ENCODE peak calls at places on chromosomes 11 and 22, in seven cellular contexts. One of them, this sample, is unnamed.

GRCh38 chr11:11382858-11383532 is 29.9 kb upstream of the CSNK2A3 start:
- DNase-seq in SJSA1: no peak
- DNase-seq in stimulated activated CD8-positive, alpha-beta memory T cell treated with anti-CD3 and anti-CD28 coated beads, Interleukin-2, amount 100 ng/mL, for 48 hours: no peak
- DNase-seq in NT2/D1: no peak
- DNase-seq in NCI-H1694: no peak
- DNase-seq in stimulated activated CD4-positive, alpha-beta T cell treated with anti-CD3 and anti-CD28 coated beads, Interleukin-4, amount 100 ng/mL, for 24 hours: no peak
- DNase-seq in BJ: no peak
- DNase-seq in this sample: no peak

GRCh38 chr22:28279888-28280287 is 360.8 kb upstream of the PITPNB start:
- DNase-seq in NT2/D1: no peak
- DNase-seq in SJSA1: no peak
- DNase-seq in stimulated activated CD8-positive, alpha-beta memory T cell treated with anti-CD3 and anti-CD28 coated beads, Interleukin-2, amount 100 ng/mL, for 48 hours: no peak
- DNase-seq in NCI-H1694: no peak
- DNase-seq in BJ: peak
- DNase-seq in stimulated activated CD4-positive, alpha-beta T cell treated with anti-CD3 and anti-CD28 coated beads, Interleukin-4, amount 100 ng/mL, for 24 hours: no peak
- DNase-seq in this sample: no peak

GRCh38 chr11:13635290-13635689 is 33.2 kb upstream of the FAR1 start:
- DNase-seq in SJSA1: no peak
- DNase-seq in NCI-H1694: no peak
- DNase-seq in BJ: no peak
- DNase-seq in NT2/D1: no peak
- DNase-seq in stimulated activated CD4-positive, alpha-beta T cell treated with anti-CD3 and anti-CD28 coated beads, Interleukin-4, amount 100 ng/mL, for 24 hours: no peak
- DNase-seq in stimulated activated CD8-positive, alpha-beta memory T cell treated with anti-CD3 and anti-CD28 coated beads, Interleukin-2, amount 100 ng/mL, for 48 hours: no peak
- DNase-seq in this sample: no peak

GRCh38 chr11:102279641-102280170 is 37.6 kb upstream of the BIRC3 start:
- DNase-seq in stimulated activated CD8-positive, alpha-beta memory T cell treated with anti-CD3 and anti-CD28 coated beads, Interleukin-2, amount 100 ng/mL, for 48 hours: no peak
- DNase-seq in SJSA1: no peak
- DNase-seq in stimulated activated CD4-positive, alpha-beta T cell treated with anti-CD3 and anti-CD28 coated beads, Interleukin-4, amount 100 ng/mL, for 24 hours: no peak
- DNase-seq in BJ: no peak
- DNase-seq in NT2/D1: no peak
- DNase-seq in NCI-H1694: no peak
- DNase-seq in this sample: no peak

GRCh38 chr22:43471186-43471585 is 59.4 kb downstream of the MPPED1 start:
- DNase-seq in stimulated activated CD4-positive, alpha-beta T cell treated with anti-CD3 and anti-CD28 coated beads, Interleukin-4, amount 100 ng/mL, for 24 hours: no peak
- DNase-seq in NCI-H1694: no peak
- DNase-seq in stimulated activated CD8-positive, alpha-beta memory T cell treated with anti-CD3 and anti-CD28 coated beads, Interleukin-2, amount 100 ng/mL, for 48 hours: no peak
- DNase-seq in SJSA1: no peak
- DNase-seq in BJ: no peak
- DNase-seq in NT2/D1: no peak
- DNase-seq in this sample: no peak

GRCh38 chr11:102177974-102178631 is 67.9 kb downstream of the YAP1 start:
- DNase-seq in SJSA1: no peak
- DNase-seq in stimulated activated CD4-positive, alpha-beta T cell treated with anti-CD3 and anti-CD28 coated beads, Interleukin-4, amount 100 ng/mL, for 24 hours: no peak
- DNase-seq in NT2/D1: no peak
- DNase-seq in NCI-H1694: no peak
- DNase-seq in BJ: peak
- DNase-seq in stimulated activated CD8-positive, alpha-beta memory T cell treated with anti-CD3 and anti-CD28 coated beads, Interleukin-2, amount 100 ng/mL, for 48 hours: no peak
- DNase-seq in this sample: no peak

GRCh38 chr11:112734207-112734606 is 227.0 kb upstream of the NCAM1 start:
- DNase-seq in stimulated activated CD4-positive, alpha-beta T cell treated with anti-CD3 and anti-CD28 coated beads, Interleukin-4, amount 100 ng/mL, for 24 hours: no peak
- DNase-seq in BJ: no peak
- DNase-seq in NT2/D1: peak
- DNase-seq in stimulated activated CD8-positive, alpha-beta memory T cell treated with anti-CD3 and anti-CD28 coated beads, Interleukin-2, amount 100 ng/mL, for 48 hours: no peak
- DNase-seq in NCI-H1694: no peak
- DNase-seq in SJSA1: peak
- DNase-seq in this sample: no peak

GRCh38 chr22:23060612-23061400 is 9.5 kb upstream of the GNAZ start:
- DNase-seq in stimulated activated CD4-positive, alpha-beta T cell treated with anti-CD3 and anti-CD28 coated beads, Interleukin-4, amount 100 ng/mL, for 24 hours: no peak
- DNase-seq in NCI-H1694: no peak
- DNase-seq in BJ: no peak
- DNase-seq in NT2/D1: no peak
- DNase-seq in stimulated activated CD8-positive, alpha-beta memory T cell treated with anti-CD3 and anti-CD28 coated beads, Interleukin-2, amount 100 ng/mL, for 48 hours: no peak
- DNase-seq in SJSA1: no peak
- DNase-seq in this sample: peak

GRCh38 chr11:106389096-106389495 is 311.6 kb downstream of the AASDHPPT start:
- DNase-seq in NCI-H1694: no peak
- DNase-seq in SJSA1: no peak
- DNase-seq in stimulated activated CD4-positive, alpha-beta T cell treated with anti-CD3 and anti-CD28 coated beads, Interleukin-4, amount 100 ng/mL, for 24 hours: no peak
- DNase-seq in NT2/D1: no peak
- DNase-seq in stimulated activated CD8-positive, alpha-beta memory T cell treated with anti-CD3 and anti-CD28 coated beads, Interleukin-2, amount 100 ng/mL, for 48 hours: no peak
- DNase-seq in BJ: peak
- DNase-seq in this sample: no peak

GRCh38 chr11:92852946-92853345 is 116.5 kb upstream of the MTNR1B start:
- DNase-seq in SJSA1: no peak
- DNase-seq in BJ: no peak
- DNase-seq in stimulated activated CD8-positive, alpha-beta memory T cell treated with anti-CD3 and anti-CD28 coated beads, Interleukin-2, amount 100 ng/mL, for 48 hours: no peak
- DNase-seq in NCI-H1694: no peak
- DNase-seq in NT2/D1: no peak
- DNase-seq in stimulated activated CD4-positive, alpha-beta T cell treated with anti-CD3 and anti-CD28 coated beads, Interleukin-4, amount 100 ng/mL, for 24 hours: no peak
- DNase-seq in this sample: no peak

GRCh38 chr22:27100789-27101188 is 443.4 kb downstream of the MIAT start:
- DNase-seq in SJSA1: peak
- DNase-seq in NCI-H1694: peak
- DNase-seq in BJ: no peak
- DNase-seq in stimulated activated CD4-positive, alpha-beta T cell treated with anti-CD3 and anti-CD28 coated beads, Interleukin-4, amount 100 ng/mL, for 24 hours: no peak
- DNase-seq in NT2/D1: peak
- DNase-seq in stimulated activated CD8-positive, alpha-beta memory T cell treated with anti-CD3 and anti-CD28 coated beads, Interleukin-2, amount 100 ng/mL, for 48 hours: no peak
- DNase-seq in this sample: no peak

GRCh38 chr11:60844045-60844869 is 2.3 kb downstream of the CCDC86 start:
- DNase-seq in stimulated activated CD4-positive, alpha-beta T cell treated with anti-CD3 and anti-CD28 coated beads, Interleukin-4, amount 100 ng/mL, for 24 hours: no peak
- DNase-seq in stimulated activated CD8-positive, alpha-beta memory T cell treated with anti-CD3 and anti-CD28 coated beads, Interleukin-2, amount 100 ng/mL, for 48 hours: no peak
- DNase-seq in NT2/D1: no peak
- DNase-seq in BJ: no peak
- DNase-seq in SJSA1: no peak
- DNase-seq in NCI-H1694: no peak
- DNase-seq in this sample: no peak

GRCh38 chr11:18912883-18913282 is 26.3 kb downstream of the MRGPRX1 start:
- DNase-seq in NCI-H1694: no peak
- DNase-seq in NT2/D1: no peak
- DNase-seq in SJSA1: no peak
- DNase-seq in stimulated activated CD8-positive, alpha-beta memory T cell treated with anti-CD3 and anti-CD28 coated beads, Interleukin-2, amount 100 ng/mL, for 48 hours: no peak
- DNase-seq in BJ: no peak
- DNase-seq in stimulated activated CD4-positive, alpha-beta T cell treated with anti-CD3 and anti-CD28 coated beads, Interleukin-4, amount 100 ng/mL, for 24 hours: no peak
- DNase-seq in this sample: no peak

GRCh38 chr11:12193515-12194336 is 83.3 kb downstream of the MICAL2 start:
- DNase-seq in stimulated activated CD4-positive, alpha-beta T cell treated with anti-CD3 and anti-CD28 coated beads, Interleukin-4, amount 100 ng/mL, for 24 hours: no peak
- DNase-seq in NCI-H1694: no peak
- DNase-seq in NT2/D1: no peak
- DNase-seq in BJ: no peak
- DNase-seq in SJSA1: no peak
- DNase-seq in stimulated activated CD8-positive, alpha-beta memory T cell treated with anti-CD3 and anti-CD28 coated beads, Interleukin-2, amount 100 ng/mL, for 48 hours: no peak
- DNase-seq in this sample: no peak

GRCh38 chr22:39617342-39617741 is 46.8 kb downstream of the CACNA1I start:
- DNase-seq in SJSA1: no peak
- DNase-seq in NT2/D1: no peak
- DNase-seq in stimulated activated CD8-positive, alpha-beta memory T cell treated with anti-CD3 and anti-CD28 coated beads, Interleukin-2, amount 100 ng/mL, for 48 hours: no peak
- DNase-seq in NCI-H1694: no peak
- DNase-seq in BJ: no peak
- DNase-seq in stimulated activated CD4-positive, alpha-beta T cell treated with anti-CD3 and anti-CD28 coated beads, Interleukin-4, amount 100 ng/mL, for 24 hours: peak
- DNase-seq in this sample: no peak

GRCh38 chr11:98536023-98536422 is 484.7 kb upstream of the CNTN5 start:
- DNase-seq in SJSA1: no peak
- DNase-seq in NCI-H1694: no peak
- DNase-seq in NT2/D1: no peak
- DNase-seq in stimulated activated CD8-positive, alpha-beta memory T cell treated with anti-CD3 and anti-CD28 coated beads, Interleukin-2, amount 100 ng/mL, for 48 hours: no peak
- DNase-seq in BJ: no peak
- DNase-seq in stimulated activated CD4-positive, alpha-beta T cell treated with anti-CD3 and anti-CD28 coated beads, Interleukin-4, amount 100 ng/mL, for 24 hours: no peak
- DNase-seq in this sample: no peak

GRCh38 chr11:66346476-66347424 is 679 bp downstream of the B4GAT1 start:
- DNase-seq in stimulated activated CD8-positive, alpha-beta memory T cell treated with anti-CD3 and anti-CD28 coated beads, Interleukin-2, amount 100 ng/mL, for 48 hours: no peak
- DNase-seq in BJ: no peak
- DNase-seq in NT2/D1: no peak
- DNase-seq in SJSA1: peak
- DNase-seq in NCI-H1694: no peak
- DNase-seq in stimulated activated CD4-positive, alpha-beta T cell treated with anti-CD3 and anti-CD28 coated beads, Interleukin-4, amount 100 ng/mL, for 24 hours: no peak
- DNase-seq in this sample: no peak

GRCh38 chr11:76663912-76664440 is 6.6 kb downstream of the LRRC32 start:
- DNase-seq in NT2/D1: no peak
- DNase-seq in SJSA1: no peak
- DNase-seq in BJ: no peak
- DNase-seq in NCI-H1694: no peak
- DNase-seq in stimulated activated CD8-positive, alpha-beta memory T cell treated with anti-CD3 and anti-CD28 coated beads, Interleukin-2, amount 100 ng/mL, for 48 hours: no peak
- DNase-seq in stimulated activated CD4-positive, alpha-beta T cell treated with anti-CD3 and anti-CD28 coated beads, Interleukin-4, amount 100 ng/mL, for 24 hours: no peak
- DNase-seq in this sample: peak

GRCh38 chr22:33909906-33910305 is 10.4 kb downstream of the LARGE1 start:
- DNase-seq in SJSA1: no peak
- DNase-seq in NT2/D1: no peak
- DNase-seq in NCI-H1694: no peak
- DNase-seq in stimulated activated CD8-positive, alpha-beta memory T cell treated with anti-CD3 and anti-CD28 coated beads, Interleukin-2, amount 100 ng/mL, for 48 hours: no peak
- DNase-seq in stimulated activated CD4-positive, alpha-beta T cell treated with anti-CD3 and anti-CD28 coated beads, Interleukin-4, amount 100 ng/mL, for 24 hours: no peak
- DNase-seq in BJ: no peak
- DNase-seq in this sample: no peak

GRCh38 chr11:104665631-104666030 is 232.6 kb downstream of the CASP12 start:
- DNase-seq in NT2/D1: no peak
- DNase-seq in stimulated activated CD8-positive, alpha-beta memory T cell treated with anti-CD3 and anti-CD28 coated beads, Interleukin-2, amount 100 ng/mL, for 48 hours: no peak
- DNase-seq in SJSA1: no peak
- DNase-seq in BJ: no peak
- DNase-seq in NCI-H1694: no peak
- DNase-seq in stimulated activated CD4-positive, alpha-beta T cell treated with anti-CD3 and anti-CD28 coated beads, Interleukin-4, amount 100 ng/mL, for 24 hours: no peak
- DNase-seq in this sample: no peak